ENCODE peak calls at places on chromosome 21, in ten cellular contexts. B is HCT116, T is AG04450, O is tibial nerve, X is cardiac fibroblast, C is mammary epithelial cell, A is fibroblast of mammary gland, V is HL-60, Y is suprapubic skin, E is lower leg skin. Z is an unnamed sample.

GRCh38 chr21:45939521-45940045 is 42.0 kb upstream of the COL6A1 start:
- DNase-seq in X (no peak), A (no peak), V (no peak), T (no peak), B (no peak), E (no peak), Y (no peak), C (no peak), O (no peak), Z (no peak)

GRCh38 chr21:17679002-17679600 is 66.4 kb upstream of the BTG3 start:
- DNase-seq in B (peak), C (peak), A (peak), Y (no peak), T (peak), E (no peak), V (peak), X (peak), O (no peak), Z (peak)

GRCh38 chr21:42830456-42831455 is 48.6 kb downstream of the WDR4 start:
- DNase-seq in V (no peak), O (no peak), C (no peak), Y (peak), X (no peak), B (no peak), T (no peak), E (no peak), A (no peak), Z (no peak)

GRCh38 chr21:42097860-42098259 is 26.7 kb downstream of the UMODL1 start:
- DNase-seq in B (peak), X (peak), V (no peak), T (peak), Y (no peak), C (peak), A (peak), O (no peak), E (peak), Z (peak)

GRCh38 chr21:43362928-43363314 is 64.0 kb downstream of the SIK1 start:
- DNase-seq in E (no peak), X (no peak), O (no peak), V (no peak), B (no peak), C (no peak), Y (no peak), A (no peak), T (no peak), Z (peak)

GRCh38 chr21:45035477-45035848 is 38.9 kb upstream of the ADARB1 start:
- DNase-seq in O (no peak), A (no peak), E (no peak), T (no peak), V (no peak), Y (no peak), B (no peak), C (no peak), X (no peak), Z (no peak)

GRCh38 chr21:42055425-42055824 is 15.7 kb upstream of the UMODL1 start:
- DNase-seq in T (no peak), B (no peak), A (no peak), V (no peak), E (no peak), Y (no peak), O (no peak), X (no peak), C (no peak), Z (no peak)

GRCh38 chr21:45032332-45032731 is 42.0 kb upstream of the ADARB1 start:
- DNase-seq in O (no peak), B (no peak), A (no peak), T (no peak), Y (no peak), C (no peak), V (no peak), X (no peak), E (no peak), Z (no peak)

GRCh38 chr21:41974752-41975053 is 20.9 kb upstream of the C2CD2 start:
- DNase-seq in C (no peak), T (no peak), X (no peak), O (no peak), V (no peak), Y (peak), B (no peak), E (no peak), A (no peak), Z (no peak)

GRCh38 chr21:17370750-17371325 is 142.0 kb upstream of the CXADR start:
- DNase-seq in E (no peak), C (no peak), O (no peak), V (no peak), X (peak), B (no peak), A (no peak), Y (no peak), T (no peak), Z (no peak)

GRCh38 chr21:39612233-39613028 is at the start of gene B3GALT5:
- DNase-seq in E (no peak), V (no peak), T (no peak), B (peak), Y (no peak), A (peak), C (no peak), X (no peak), O (no peak), Z (no peak)

GRCh38 chr21:43667191-43667904 is 8.0 kb downstream of the RRP1B start:
- DNase-seq in B (no peak), V (no peak), X (peak), T (no peak), E (no peak), O (no peak), C (peak), Y (no peak), A (peak), Z (peak)

GRCh38 chr21:45158491-45159423 is 84.4 kb downstream of the ADARB1 start:
- DNase-seq in E (no peak), Y (no peak), B (no peak), A (no peak), C (no peak), T (no peak), V (no peak), X (no peak), O (no peak), Z (no peak)

GRCh38 chr21:29178936-29179335 is 48.5 kb downstream of the MAP3K7CL start:
- DNase-seq in Y (no peak), A (no peak), E (no peak), V (no peak), B (no peak), X (no peak), T (no peak), C (no peak), O (no peak), Z (no peak)

GRCh38 chr21:44018813-44019567 is 6.9 kb downstream of the TRAPPC10 start:
- DNase-seq in Y (peak), V (no peak), A (no peak), E (no peak), B (no peak), C (no peak), T (no peak), O (no peak), X (no peak), Z (no peak)

GRCh38 chr21:46152939-46153258 is 2.5 kb downstream of the FTCD start:
- DNase-seq in V (no peak), E (no peak), T (no peak), C (no peak), X (no peak), Y (peak), A (no peak), B (no peak), O (no peak), Z (no peak)

GRCh38 chr21:14120091-14120734 is 90.5 kb downstream of the LIPI start:
- DNase-seq in O (no peak), C (no peak), A (peak), T (no peak), Y (no peak), E (no peak), X (no peak), B (no peak), V (peak), Z (no peak)

GRCh38 chr21:21682172-21682571 is 684.0 kb downstream of the NCAM2 start:
- DNase-seq in E (no peak), T (no peak), O (no peak), C (no peak), B (no peak), X (peak), V (no peak), Y (no peak), A (peak), Z (no peak)

GRCh38 chr21:17371470-17371869 is 141.4 kb upstream of the CXADR start:
- DNase-seq in A (peak), C (peak), B (no peak), O (no peak), V (no peak), Y (no peak), X (peak), E (no peak), T (peak), Z (peak)

GRCh38 chr21:29443398-29444010 is 144.8 kb downstream of the BACH1 start:
- DNase-seq in V (no peak), X (peak), B (no peak), C (no peak), Y (no peak), O (no peak), T (no peak), E (no peak), A (peak), Z (no peak)

GRCh38 chr21:29105218-29105617 is 25.2 kb upstream of the MAP3K7CL start:
- DNase-seq in O (no peak), V (no peak), A (peak), E (no peak), T (no peak), C (peak), Y (no peak), X (peak), B (no peak), Z (no peak)

GRCh38 chr21:44959376-44960091 is 19.7 kb downstream of the SLX9 start:
- DNase-seq in C (no peak), X (no peak), V (no peak), E (no peak), O (no peak), A (no peak), Y (no peak), T (no peak), B (no peak), Z (no peak)

GRCh38 chr21:41580758-41581554 is 73.0 kb upstream of the TMPRSS2 start:
- DNase-seq in V (no peak), X (no peak), T (no peak), E (no peak), C (peak), B (no peak), A (no peak), Y (no peak), O (no peak), Z (no peak)

GRCh38 chr21:44415073-44416025 is 40.0 kb upstream of the LRRC3 start:
- DNase-seq in E (no peak), C (no peak), O (no peak), V (no peak), B (no peak), A (no peak), Y (peak), T (no peak), X (no peak), Z (no peak)

GRCh38 chr21:38679531-38679930 is 126.2 kb upstream of the ETS2 start:
- DNase-seq in O (no peak), A (peak), B (no peak), T (no peak), E (no peak), Y (no peak), X (peak), V (no peak), C (peak), Z (peak)

GRCh38 chr21:46191257-46191685 is 7.0 kb upstream of the SPATC1L start:
- DNase-seq in E (peak), Y (peak), V (no peak), C (peak), O (peak), T (peak), B (no peak), A (peak), X (peak), Z (peak)

GRCh38 chr21:45004059-45004422 is 64.2 kb downstream of the SLX9 start:
- DNase-seq in O (no peak), A (no peak), V (no peak), X (no peak), B (no peak), T (no peak), Y (no peak), C (peak), E (no peak), Z (no peak)

GRCh38 chr21:36696640-36697472 is 2.1 kb upstream of the SIM2 start:
- DNase-seq in C (no peak), V (no peak), A (no peak), O (no peak), E (no peak), T (no peak), Y (no peak), X (no peak), B (no peak), Z (no peak)

GRCh38 chr21:36704281-36704957 is 5.5 kb downstream of the SIM2 start:
- DNase-seq in A (no peak), X (no peak), C (no peak), O (no peak), B (no peak), T (no peak), V (no peak), Y (no peak), E (no peak), Z (no peak)

GRCh38 chr21:17725339-17725738 is 93.8 kb downstream of the C21orf91 start:
- DNase-seq in T (no peak), Y (no peak), B (no peak), X (no peak), A (no peak), O (no peak), C (no peak), E (no peak), V (no peak), Z (no peak)

GRCh38 chr21:33947451-33948095 is 32.0 kb upstream of the ATP5PO start:
- DNase-seq in E (peak), B (peak), C (peak), V (peak), O (peak), A (peak), Y (peak), T (peak), X (peak), Z (peak)

GRCh38 chr21:33949516-33950424 is 34.2 kb upstream of the ATP5PO start:
- DNase-seq in O (no peak), E (no peak), A (no peak), V (no peak), Y (no peak), T (no peak), X (no peak), B (no peak), C (no peak), Z (no peak)

GRCh38 chr21:33950425-33951079 is 34.9 kb upstream of the ATP5PO start:
- DNase-seq in O (no peak), C (no peak), T (no peak), B (no peak), A (no peak), E (no peak), V (no peak), X (no peak), Y (no peak), Z (no peak)

GRCh38 chr21:33948096-33948950 is 32.7 kb upstream of the ATP5PO start:
- DNase-seq in X (peak), T (no peak), B (peak), O (no peak), Y (no peak), A (no peak), C (no peak), E (peak), V (no peak), Z (no peak)

DNA sequence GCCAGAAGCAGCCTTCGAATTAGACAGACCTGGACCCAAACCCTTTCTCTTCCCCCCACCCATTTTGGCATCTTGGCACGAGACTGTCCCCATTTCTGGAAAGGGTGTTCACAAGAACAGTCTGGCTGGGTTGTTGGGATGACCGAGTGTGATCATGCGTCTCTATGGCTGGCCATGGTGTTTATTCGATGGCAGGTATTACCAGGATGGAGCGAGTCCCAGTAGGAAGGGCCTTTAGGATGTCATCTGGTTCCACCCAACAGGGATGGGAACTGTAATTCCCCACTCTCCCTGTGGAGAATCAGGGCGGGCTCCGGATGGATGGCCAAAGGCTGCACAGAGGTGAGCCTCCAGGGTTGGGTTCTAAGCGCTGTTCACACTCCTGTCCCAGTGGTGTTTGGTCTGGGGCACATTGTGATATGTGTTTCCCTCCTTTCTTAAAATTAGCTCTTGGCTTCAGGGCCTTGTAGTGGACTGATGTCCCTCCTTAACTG is 33.4 kb upstream of the ATP5PO start:
- DNase-seq in T (no peak), X (no peak), E (no peak), C (no peak), O (no peak), A (no peak), B (no peak), Y (no peak), V (no peak), Z (no peak)
- H3K4me3 ChIP-seq in T (no peak), X (no peak), E (no peak), C (no peak), O (no peak), A (no peak), B (no peak), Y (no peak), V (no peak), Z (no peak)

GRCh38 chr21:28018741-28019669 is 973.7 kb downstream of the LTN1 start:
- DNase-seq in C (no peak), T (no peak), X (peak), E (no peak), A (no peak), V (no peak), B (no peak), Y (no peak), O (no peak), Z (no peak)
- TF ChIP-seq CTCF in C (no peak), T (no peak), X (peak), E (no peak), A (no peak), V (no peak), B (no peak), Y (no peak), O (no peak), Z (no peak)

GRCh38 chr21:26409735-26410134 is 163.4 kb downstream of the CYYR1 start:
- DNase-seq in O (no peak), A (peak), T (no peak), C (no peak), Y (no peak), X (no peak), B (no peak), E (no peak), V (no peak), Z (no peak)
- H3K4me3 ChIP-seq in O (no peak), A (no peak), T (no peak), C (no peak), Y (no peak), X (no peak), B (no peak), E (no peak), V (no peak), Z (no peak)

GRCh38 chr21:31514598-31514997 is 144.9 kb upstream of the SOD1 start:
- DNase-seq in B (no peak), O (peak), Y (no peak), E (no peak), T (no peak), V (no peak), A (no peak), C (peak), X (no peak), Z (no peak)
- TF ChIP-seq CTCF in B (peak), O (no peak), Y (no peak), E (no peak), T (no peak), V (no peak), A (no peak), C (peak), X (no peak), Z (peak)

GRCh38 chr21:19621837-19622496 is 1218.4 kb upstream of the TMPRSS15 start:
- DNase-seq in T (no peak), E (no peak), B (no peak), C (no peak), X (no peak), O (no peak), A (no peak), Y (no peak), V (no peak), Z (no peak)
- H3K4me3 ChIP-seq in T (no peak), E (no peak), B (no peak), C (no peak), X (no peak), O (no peak), A (no peak), Y (no peak), V (no peak), Z (no peak)

DNA sequence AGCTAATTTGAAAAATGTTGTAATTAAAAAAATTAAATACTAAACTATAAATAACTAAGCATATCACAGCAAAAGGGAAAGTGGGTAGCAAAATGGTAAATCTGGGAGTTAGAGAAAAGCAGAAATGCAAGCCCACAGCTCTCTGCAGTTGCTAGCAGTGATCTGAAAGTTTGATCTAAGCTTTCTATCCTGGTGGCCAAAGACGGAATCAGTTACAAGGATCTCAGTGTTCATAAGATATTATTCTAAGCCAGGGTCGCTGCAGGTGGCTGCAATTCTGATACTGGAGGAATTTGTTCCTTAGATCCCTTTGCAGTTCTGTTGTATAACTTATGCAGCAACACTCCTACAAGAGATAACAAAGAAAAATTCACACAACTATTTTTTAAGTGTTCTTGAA is 363.7 kb downstream of the SETD4 start:
- DNase-seq in T (no peak), X (no peak), V (no peak), B (no peak), O (no peak), A (no peak), C (no peak), Y (no peak), E (no peak), Z (no peak)
- TF ChIP-seq CTCF in T (peak), X (no peak), V (no peak), B (peak), O (no peak), A (no peak), C (no peak), Y (no peak), E (no peak), Z (peak)

GRCh38 chr21:15289246-15289645 is 224.4 kb upstream of the NRIP1 start:
- DNase-seq in O (no peak), B (no peak), A (no peak), X (no peak), C (no peak), T (no peak), Y (no peak), E (no peak), V (no peak), Z (no peak)

GRCh38 chr21:15285567-15285966 is 220.8 kb upstream of the NRIP1 start:
- DNase-seq in A (no peak), E (no peak), V (no peak), O (no peak), B (no peak), T (no peak), Y (no peak), X (no peak), C (no peak), Z (no peak)

GRCh38 chr21:15291621-15292266 is 226.9 kb upstream of the NRIP1 start:
- DNase-seq in Y (no peak), E (no peak), O (no peak), C (peak), A (no peak), V (no peak), B (no peak), X (no peak), T (no peak), Z (no peak)

GRCh38 chr21:15293251-15293650 is 228.5 kb upstream of the NRIP1 start:
- DNase-seq in X (peak), A (peak), E (no peak), C (peak), T (peak), O (no peak), B (peak), Y (no peak), V (no peak), Z (peak)

GRCh38 chr21:15289896-15290841 is 225.4 kb upstream of the NRIP1 start:
- DNase-seq in A (no peak), X (no peak), E (no peak), Y (no peak), B (no peak), T (no peak), V (no peak), O (no peak), C (no peak), Z (no peak)
- H3K4me3 ChIP-seq in A (no peak), X (no peak), E (no peak), Y (no peak), B (no peak), T (no peak), V (no peak), O (no peak), C (no peak), Z (no peak)

GRCh38 chr21:23936991-23937390 is 1670.3 kb downstream of the MRPL39 start:
- DNase-seq in T (no peak), C (no peak), V (no peak), E (no peak), Y (no peak), A (no peak), O (no peak), B (no peak), X (no peak), Z (no peak)

GRCh38 chr21:23939369-23940065 is 1667.8 kb downstream of the MRPL39 start:
- DNase-seq in T (no peak), B (no peak), A (no peak), E (no peak), O (no peak), C (no peak), V (no peak), Y (no peak), X (no peak), Z (no peak)

GRCh38 chr21:23930565-23930964 is 1676.7 kb downstream of the MRPL39 start:
- DNase-seq in C (no peak), E (no peak), X (no peak), O (no peak), T (no peak), B (no peak), A (no peak), Y (no peak), V (no peak), Z (no peak)

GRCh38 chr21:23936224-23936623 is 1671.1 kb downstream of the MRPL39 start:
- DNase-seq in O (no peak), B (no peak), V (peak), Y (no peak), E (no peak), X (peak), A (peak), C (no peak), T (peak), Z (peak)
- TF ChIP-seq CTCF in O (peak), B (no peak), V (peak), Y (no peak), E (no peak), X (peak), A (no peak), C (no peak), T (peak), Z (peak)